ENCODE peak calls at places on chromosomes 11 and 22, in seven cellular contexts. O is right atrium auricular region; A is effector memory CD4-positive, alpha-beta T cell; L is neuronal stem cell; D is mesendoderm; F is psoas muscle; H is left lung. V is an unnamed sample.
A peak's percentile ranks its signal among the peaks of the same experiment; 100 is the strongest.

GRCh38 chr11:76603202-76603601 is 67.3 kb downstream of the LRRC32 start:
- DNase-seq in O (no peak), A (no peak), L (no peak), D (no peak), F (no peak), H (no peak), V (no peak)

GRCh38 chr11:100731471-100731870 is 44.4 kb downstream of the ARHGAP42 start:
- DNase-seq in O (no peak), A (no peak), L (no peak), D (peak; percentile 92), F (no peak), H (no peak), V (no peak)

GRCh38 chr11:124950606-124951330 is 3.2 kb upstream of the CCDC15 start:
- DNase-seq in O (no peak), A (no peak), L (no peak), D (no peak), F (no peak), H (no peak), V (no peak)

GRCh38 chr11:11931461-11932055 is 76.9 kb downstream of the DKK3 start:
- DNase-seq in O (no peak), A (no peak), L (peak; percentile 14), D (peak; percentile 76), F (no peak), H (no peak), V (no peak)

GRCh38 chr11:16248248-16248647 is 108.1 kb downstream of the SOX6 start:
- DNase-seq in O (no peak), A (no peak), L (no peak), D (no peak), F (no peak), H (no peak), V (no peak)

GRCh38 chr22:42001127-42001526 is 2.5 kb downstream of the WBP2NL start:
- DNase-seq in O (no peak), A (no peak), L (no peak), D (no peak), F (no peak), H (no peak), V (no peak)

GRCh38 chr22:38214248-38215056 is 12.7 kb downstream of the MAFF start:
- DNase-seq in O (peak; percentile 69), A (peak; percentile 68), L (peak; percentile 70), D (peak; percentile 83), F (peak; percentile 86), H (peak; percentile 91), V (no peak)

GRCh38 chr11:28738549-28738948 is 630.4 kb downstream of the METTL15 start:
- DNase-seq in O (no peak), A (no peak), L (no peak), D (no peak), F (no peak), H (no peak), V (no peak)

GRCh38 chr11:4704054-4704789 is at the start of gene MMP26:
- DNase-seq in O (no peak), A (no peak), L (no peak), D (peak; percentile 72), F (no peak), H (no peak), V (no peak)

GRCh38 chr11:102007567-102008437 is 39.4 kb upstream of the CFAP300 start:
- DNase-seq in O (no peak), A (no peak), L (peak; percentile 26), D (peak; percentile 62), F (no peak), H (no peak), V (peak; percentile 99)

GRCh38 chr22:22428222-22429098 is 80.1 kb downstream of the ZNF280B start:
- DNase-seq in O (peak; percentile 54), A (no peak), L (no peak), D (no peak), F (no peak), H (no peak), V (no peak)

GRCh38 chr11:62925745-62926668 is 4.8 kb upstream of the CHRM1 start:
- DNase-seq in O (no peak), A (no peak), L (no peak), D (peak; percentile 56), F (no peak), H (no peak), V (no peak)

GRCh38 chr11:125148743-125149142 is 15.8 kb upstream of the PKNOX2 start:
- DNase-seq in O (no peak), A (no peak), L (no peak), D (no peak), F (no peak), H (no peak), V (no peak)

GRCh38 chr22:45510376-45511232 is 7.9 kb downstream of the FBLN1 start:
- DNase-seq in O (no peak), A (no peak), L (no peak), D (no peak), F (peak; percentile 28), H (peak; percentile 29), V (no peak)

GRCh38 chr22:22536916-22537315 is 16.8 kb upstream of the ZNF280A start:
- DNase-seq in O (no peak), A (no peak), L (no peak), D (no peak), F (no peak), H (no peak), V (no peak)

GRCh38 chr22:50691521-50691920 is 18.9 kb downstream of the SHANK3 start:
- DNase-seq in O (no peak), A (no peak), L (no peak), D (peak; percentile 29), F (no peak), H (no peak), V (peak; percentile 33)

GRCh38 chr11:126048198-126048597 is 14.5 kb downstream of the CDON start:
- DNase-seq in O (no peak), A (no peak), L (no peak), D (no peak), F (no peak), H (no peak), V (no peak)

GRCh38 chr22:44884968-44885805 is 124.6 kb downstream of the PHF21B start:
- DNase-seq in O (no peak), A (no peak), L (no peak), D (peak; percentile 51), F (peak; percentile 36), H (peak; percentile 74), V (peak; percentile 70)

GRCh38 chr11:114026355-114026754 is 33.2 kb upstream of the ZBTB16 start:
- DNase-seq in O (no peak), A (no peak), L (no peak), D (peak; percentile 83), F (no peak), H (no peak), V (no peak)

GRCh38 chr11:113802621-113803020 is 23.0 kb downstream of the CLDN25 start:
- DNase-seq in O (no peak), A (no peak), L (no peak), D (no peak), F (no peak), H (no peak), V (no peak)

GRCh38 chr22:29032584-29032983 is 29.0 kb downstream of the C22orf31 start:
- DNase-seq in O (no peak), A (no peak), L (no peak), D (no peak), F (no peak), H (no peak), V (peak; percentile 13)

GRCh38 chr11:20238712-20239111 is 78.4 kb upstream of the DBX1 start:
- DNase-seq in O (no peak), A (no peak), L (no peak), D (no peak), F (no peak), H (no peak), V (no peak)

GRCh38 chr11:41121600-41121999 is 337.9 kb downstream of the LRRC4C start:
- DNase-seq in O (no peak), A (no peak), L (no peak), D (no peak), F (no peak), H (no peak), V (no peak)

GRCh38 chr11:95680169-95680929 is 109.2 kb downstream of the FAM76B start:
- DNase-seq in O (no peak), A (no peak), L (no peak), D (no peak), F (no peak), H (no peak), V (no peak)

GRCh38 chr22:29816539-29816938 is 21.5 kb downstream of the ASCC2 start:
- DNase-seq in O (no peak), A (no peak), L (no peak), D (no peak), F (no peak), H (no peak), V (no peak)

GRCh38 chr11:73951797-73952196 is 971 bp downstream of the DNAJB13 start:
- DNase-seq in O (no peak), A (no peak), L (no peak), D (no peak), F (no peak), H (no peak), V (peak; percentile 28)

GRCh38 chr11:95229199-95230053 is 1.6 kb downstream of the SESN3 start:
- DNase-seq in O (no peak), A (no peak), L (no peak), D (no peak), F (peak; percentile 43), H (peak; percentile 72), V (no peak)

GRCh38 chr22:19341500-19341899 is 50.0 kb upstream of the CLTCL1 start:
- DNase-seq in O (no peak), A (no peak), L (no peak), D (no peak), F (no peak), H (no peak), V (no peak)
- H3K27ac ChIP-seq in O (no peak overlapping the region), A (no peak overlapping the region), L (no peak overlapping the region), D (no peak overlapping the region), F (no peak overlapping the region), H (no peak overlapping the region), V (no peak overlapping the region)

GRCh38 chr11:57214087-57214395 is 23.0 kb downstream of the APLNR start:
- DNase-seq in O (no peak), A (no peak), L (peak; percentile 29), D (peak; percentile 35), F (no peak), H (no peak), V (no peak)
- H3K27ac ChIP-seq in O (no peak overlapping the region), A (no peak overlapping the region), L (peak overlapping the region; percentile 95), D (no peak overlapping the region), F (no peak overlapping the region), H (no peak overlapping the region), V (no peak overlapping the region)

DNA sequence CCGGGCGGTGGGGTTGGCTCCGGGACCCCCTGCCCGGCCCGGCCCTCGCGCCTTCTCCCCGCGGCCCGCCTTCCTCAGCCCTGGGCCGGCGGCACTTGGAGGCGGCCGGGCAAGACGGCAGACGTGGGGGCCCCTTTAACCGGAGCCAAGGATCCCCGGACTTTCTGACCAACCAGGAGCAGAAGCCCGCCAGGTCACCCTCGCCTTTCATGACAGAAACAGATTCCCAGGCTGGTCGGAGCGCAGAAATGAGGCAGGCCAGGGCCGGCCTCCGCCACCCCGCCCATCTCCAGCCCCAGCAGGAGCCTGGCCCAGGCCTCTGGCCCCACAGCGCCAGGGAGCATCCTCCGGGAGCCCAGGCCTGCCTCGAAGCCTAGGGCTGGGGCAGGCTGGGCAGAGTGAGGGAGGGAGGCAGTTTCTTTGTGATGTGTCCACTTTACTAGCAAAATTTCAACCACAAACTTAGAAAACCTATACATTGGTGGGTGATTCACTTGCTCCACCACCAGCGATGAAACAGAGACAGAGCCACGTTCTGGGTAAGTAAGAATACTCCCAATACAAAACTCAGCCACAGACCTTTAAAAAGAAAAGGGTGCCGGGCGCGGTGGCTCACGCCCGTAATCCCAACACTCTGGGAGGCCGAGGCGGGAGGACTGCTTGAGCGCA is 22.5 kb downstream of the CDKN1C start:
- DNase-seq in O (no peak), A (no peak), L (no peak), D (peak; percentile 51), F (no peak), H (no peak), V (no peak)
- H3K27ac ChIP-seq in O (no peak overlapping the region), A (no peak overlapping the region), L (no peak overlapping the region), D (no peak overlapping the region), F (no peak overlapping the region), H (no peak overlapping the region), V (no peak overlapping the region)

GRCh38 chr11:9528573-9529332 is 44.7 kb upstream of the WEE1 start:
- DNase-seq in O (no peak), A (no peak), L (no peak), D (no peak), F (no peak), H (no peak), V (no peak)
- H3K27ac ChIP-seq in O (no peak overlapping the region), A (no peak overlapping the region), L (peak overlapping the region; percentile 21), D (no peak overlapping the region), F (no peak overlapping the region), H (peak overlapping the region; percentile 45), V (peak overlapping the region; percentile 73)